ENCODE peak calls at places on chromosomes 3 and 15, in four cellular contexts. O is GM13976, Y is GM23248, P is HT1080. T is an unnamed sample.

GRCh38 chr3:177554900-177555759 is 357.8 kb upstream of the TBL1XR1 start:
- DNase-seq in O (no peak), Y (peak), P (peak), T (no peak)

GRCh38 chr3:45929042-45929679 is 14.1 kb upstream of the CXCR6 start:
- DNase-seq in O (peak), Y (peak), P (peak), T (no peak)

GRCh38 chr3:126076140-126076539 is 7.8 kb downstream of the SLC41A3 start:
- DNase-seq in O (no peak), Y (no peak), P (no peak), T (no peak)

GRCh38 chr3:79040701-79041100 is 727.1 kb downstream of the ROBO1 start:
- DNase-seq in O (no peak), Y (peak), P (peak), T (no peak)

GRCh38 chr15:43253431-43254403 is 13.0 kb downstream of the TGM5 start:
- DNase-seq in O (peak), Y (peak), P (peak), T (no peak)

GRCh38 chr15:42133892-42134502 is 22.4 kb downstream of the PLA2G4F start:
- DNase-seq in O (peak), Y (peak), P (peak), T (peak)

GRCh38 chr3:51434746-51435323 is 43.8 kb downstream of the RBM15B start:
- DNase-seq in O (peak), Y (peak), P (peak), T (peak)

GRCh38 chr3:33664195-33664594 is 53.9 kb downstream of the CLASP2 start:
- DNase-seq in O (no peak), Y (peak), P (peak), T (no peak)

GRCh38 chr15:47616876-47617275 is 100.4 kb upstream of the SEMA6D start:
- DNase-seq in O (no peak), Y (no peak), P (no peak), T (no peak)

GRCh38 chr15:31489281-31489680 is 162.6 kb downstream of the KLF13 start:
- DNase-seq in O (no peak), Y (no peak), P (no peak), T (no peak)

GRCh38 chr15:58697220-58697619 is 52.3 kb downstream of the ADAM10 start:
- DNase-seq in O (no peak), Y (no peak), P (no peak), T (no peak)

GRCh38 chr3:154059798-154060197 is 61.4 kb upstream of the ARHGEF26 start:
- DNase-seq in O (no peak), Y (peak), P (no peak), T (no peak)

GRCh38 chr15:34609658-34610057 is 26.2 kb upstream of the GOLGA8B start:
- DNase-seq in O (peak), Y (no peak), P (no peak), T (no peak)

GRCh38 chr3:62679988-62680387 is 195.2 kb downstream of the CADPS start:
- DNase-seq in O (no peak), Y (no peak), P (no peak), T (no peak)

GRCh38 chr3:193816656-193817311 is 223.8 kb downstream of the OPA1 start:
- DNase-seq in O (no peak), Y (peak), P (no peak), T (no peak)

GRCh38 chr15:96345560-96346389 is 15.3 kb downstream of the NR2F2 start:
- DNase-seq in O (peak), Y (peak), P (no peak), T (peak)

GRCh38 chr3:107432646-107433045 is 55.4 kb downstream of the CCDC54 start:
- DNase-seq in O (no peak), Y (peak), P (no peak), T (peak)

GRCh38 chr3:128559486-128560225 is 66.7 kb upstream of the GATA2 start:
- DNase-seq in O (no peak), Y (no peak), P (peak), T (peak)

GRCh38 chr3:178532414-178532813 is 3.8 kb upstream of the KCNMB2 start:
- DNase-seq in O (no peak), Y (no peak), P (no peak), T (no peak)

GRCh38 chr3:158742861-158743260 is 10.6 kb upstream of the RARRES1 start:
- DNase-seq in O (no peak), Y (peak), P (no peak), T (no peak)

GRCh38 chr15:60530653-60531052 is 51.7 kb upstream of the ICE2 start:
- DNase-seq in O (no peak), Y (no peak), P (no peak), T (peak)

GRCh38 chr15:77030042-77030927 is 35.4 kb downstream of the PSTPIP1 start:
- DNase-seq in O (peak), Y (no peak), P (no peak), T (no peak)

GRCh38 chr15:78909791-78910228 is 35.0 kb downstream of the CTSH start:
- DNase-seq in O (peak), Y (peak), P (peak), T (peak)

GRCh38 chr15:68682330-68682729 is 103.5 kb downstream of the CORO2B start:
- DNase-seq in O (no peak), Y (no peak), P (no peak), T (no peak)

GRCh38 chr3:44883999-44884431 is 9.6 kb downstream of the TGM4 start:
- DNase-seq in O (no peak), Y (peak), P (peak), T (no peak)

GRCh38 chr3:184636774-184637316 is 75.0 kb downstream of the MAGEF1 start:
- DNase-seq in O (no peak), Y (peak), P (peak), T (no peak)

GRCh38 chr3:154862265-154862664 is 217.9 kb upstream of the MME start:
- DNase-seq in O (no peak), Y (peak), P (peak), T (no peak)

T was measured in NCI-H526 treated with DMSO at 0.1 percent for 48 hours.